ENCODE peak calls at places on chromosomes 2 and 18, in seven cellular contexts. B is stimulated activated CD4-positive, alpha-beta T cell treated with anti-CD3 and anti-CD28 coated beads, Interleukin-15, amount 100 ng/mL, for 1 hour; K is iris pigment epithelial cell; H is anterior cingulate cortex; S is SK-N-SH; U is HTR-8/SVneo; V is hypothalamus. Q is an unnamed sample.

GRCh38 chr2:190408538-190409271 is 550 bp downstream of the MFSD6 start:
- DNase-seq in U (peak), H (peak), V (no peak), S (peak), K (peak), B (peak), Q (peak)

GRCh38 chr2:140601342-140601741 is 1529.5 kb downstream of the LRP1B start:
- DNase-seq in H (no peak), S (no peak), U (no peak), B (no peak), K (no peak), V (no peak), Q (no peak)

GRCh38 chr2:44290271-44290670 is 15.0 kb downstream of the SLC3A1 start:
- DNase-seq in V (no peak), U (no peak), K (peak), B (no peak), H (no peak), S (no peak), Q (no peak)

GRCh38 chr2:215506604-215506990 is 70.7 kb upstream of the FN1 start:
- DNase-seq in B (no peak), U (no peak), S (no peak), H (no peak), K (no peak), V (no peak), Q (no peak)

GRCh38 chr18:21741511-21742322 is 1.1 kb downstream of the MIB1 start:
- DNase-seq in B (no peak), K (peak), U (no peak), V (no peak), S (peak), H (no peak), Q (peak)

GRCh38 chr2:145110668-145111067 is 590.7 kb upstream of the ZEB2 start:
- DNase-seq in U (no peak), H (no peak), K (peak), B (no peak), V (no peak), S (no peak), Q (no peak)

GRCh38 chr18:43161528-43161927 is 46.0 kb upstream of the RIT2 start:
- DNase-seq in H (no peak), B (no peak), V (no peak), K (peak), S (no peak), U (no peak), Q (no peak)

GRCh38 chr18:76461148-76461547 is 33.9 kb downstream of the ZNF516 start:
- DNase-seq in S (no peak), U (no peak), B (no peak), K (no peak), H (no peak), V (no peak), Q (no peak)

GRCh38 chr2:217331577-217332139 is 471.8 kb upstream of the TNP1 start:
- DNase-seq in U (peak), V (no peak), K (peak), S (no peak), H (no peak), B (no peak), Q (no peak)

GRCh38 chr2:112692914-112693313 is 27.9 kb upstream of the NT5DC4 start:
- DNase-seq in V (no peak), S (no peak), K (no peak), H (no peak), B (no peak), U (no peak), Q (no peak)

GRCh38 chr18:457533-457932 is 43.0 kb downstream of the COLEC12 start:
- DNase-seq in K (peak), B (no peak), H (no peak), V (no peak), S (no peak), U (no peak), Q (no peak)

GRCh38 chr18:79882522-79883241 is 68.8 kb downstream of the SLC66A2 start:
- DNase-seq in V (no peak), H (no peak), K (no peak), S (peak), B (no peak), U (no peak), Q (no peak)

GRCh38 chr2:29110916-29111315 is 4.3 kb upstream of the CLIP4 start:
- DNase-seq in B (no peak), K (peak), V (no peak), S (no peak), U (no peak), H (no peak), Q (no peak)

GRCh38 chr18:70151554-70152130 is 53.8 kb downstream of the RTTN start:
- DNase-seq in H (no peak), B (no peak), K (no peak), S (no peak), V (no peak), U (no peak), Q (no peak)

GRCh38 chr18:76619342-76620315 is 124.6 kb upstream of the ZNF516 start:
- DNase-seq in K (peak), H (peak), S (no peak), U (no peak), B (no peak), V (peak), Q (no peak)

GRCh38 chr2:164126960-164127359 is 391.2 kb upstream of the FIGN start:
- DNase-seq in U (no peak), V (no peak), S (no peak), H (no peak), B (no peak), K (peak), Q (no peak)

GRCh38 chr2:32712870-32713269 is 85.0 kb downstream of the TTC27 start:
- DNase-seq in B (no peak), V (no peak), S (no peak), K (peak), H (no peak), U (no peak), Q (no peak)

GRCh38 chr2:64018715-64019082 is 529 bp downstream of the VPS54 start:
- DNase-seq in U (peak), K (peak), S (no peak), B (no peak), V (no peak), H (peak), Q (peak)

GRCh38 chr2:101679037-101679726 is 18.3 kb upstream of the MAP4K4 start:
- DNase-seq in B (no peak), V (no peak), S (no peak), H (no peak), K (peak), U (no peak), Q (no peak)

GRCh38 chr2:230924470-230925341 is at the start of gene GPR55:
- DNase-seq in B (no peak), H (no peak), U (no peak), K (no peak), V (no peak), S (no peak), Q (peak)

GRCh38 chr2:118119158-118119715 is 31.0 kb downstream of the INSIG2 start:
- DNase-seq in B (no peak), U (no peak), V (no peak), S (no peak), K (no peak), H (no peak), Q (no peak)

GRCh38 chr18:22556271-22556990 is 138.7 kb upstream of the CTAGE1 start:
- DNase-seq in B (no peak), U (no peak), H (peak), S (no peak), V (no peak), K (no peak), Q (no peak)

GRCh38 chr2:232626584-232626983 is 6.8 kb upstream of the EFHD1 start:
- DNase-seq in H (no peak), S (no peak), B (no peak), U (no peak), V (no peak), K (no peak), Q (no peak)

GRCh38 chr2:55585451-55586079 is 31.9 kb downstream of the PPP4R3B start:
- DNase-seq in B (no peak), U (no peak), V (no peak), H (no peak), K (peak), S (no peak), Q (no peak)

GRCh38 chr2:65064728-65065552 is 8.7 kb downstream of the CEP68 start:
- DNase-seq in H (peak), V (no peak), U (no peak), S (no peak), B (no peak), K (peak), Q (peak)

GRCh38 chr2:231144896-231145295 is 20.1 kb upstream of the HTR2B start:
- DNase-seq in B (no peak), H (no peak), U (no peak), S (no peak), K (no peak), V (no peak), Q (no peak)

GRCh38 chr2:29311458-29311857 is 196.2 kb downstream of the CLIP4 start:
- DNase-seq in H (no peak), V (no peak), K (no peak), U (no peak), B (no peak), S (no peak), Q (no peak)

GRCh38 chr2:9813312-9814128 is 29.8 kb upstream of the TAF1B start:
- DNase-seq in H (peak), B (peak), K (peak), V (no peak), S (peak), U (peak), Q (peak)

GRCh38 chr18:44342167-44342566 is 338.5 kb upstream of the SETBP1 start:
- DNase-seq in K (no peak), H (no peak), V (no peak), U (no peak), S (no peak), B (no peak), Q (no peak)

Q was measured in activated CD4-positive, alpha-beta T cell treated with anti-CD3 and anti-CD28 coated beads, Interleukin-2, amount 10 ng/mL, durations not matched to agents 7 days and 5 days.